ENCODE peak calls at places on chromosome 10, in seven cellular contexts. A is AG08395; W is stromal cell of bone marrow; S is iPS DF 6.9; K is NT2/D1; H is AG04450; Q is activated T-cell treated with anti-CD3 and anti-CD28 coated beads, Interleukin-2, amount 50 U/mL, for 72 hours. T is an unnamed sample.

GRCh38 chr10:106175760-106176377 is 988.6 kb downstream of the SORCS1 start:
- DNase-seq in A (peak), W (peak), S (no peak), K (no peak), H (no peak), Q (no peak), T (no peak)

GRCh38 chr10:120431356-120431755 is 25.7 kb upstream of the PLPP4 start:
- DNase-seq in A (no peak), W (no peak), S (no peak), K (no peak), H (no peak), Q (no peak), T (no peak)

GRCh38 chr10:78203915-78204818 is 170.5 kb downstream of the RPS24 start:
- DNase-seq in A (peak), W (no peak), S (no peak), K (no peak), H (no peak), Q (no peak), T (no peak)

GRCh38 chr10:97805096-97805879 is 33.5 kb upstream of the SFRP5 start:
- DNase-seq in A (no peak), W (no peak), S (no peak), K (no peak), H (no peak), Q (no peak), T (peak)

GRCh38 chr10:5584895-5585516 is 60.2 kb downstream of the CALML3 start:
- DNase-seq in A (peak), W (peak), S (no peak), K (peak), H (no peak), Q (no peak), T (peak)

GRCh38 chr10:45557275-45557905 is 115.2 kb downstream of the ZFAND4 start:
- DNase-seq in A (no peak), W (no peak), S (peak), K (no peak), H (no peak), Q (peak), T (no peak)

GRCh38 chr10:103794996-103795395 is 60.4 kb downstream of the SH3PXD2A start:
- DNase-seq in A (no peak), W (no peak), S (no peak), K (no peak), H (no peak), Q (no peak), T (no peak)

GRCh38 chr10:125844673-125845300 is 21.4 kb downstream of the BCCIP start:
- DNase-seq in A (no peak), W (no peak), S (no peak), K (no peak), H (no peak), Q (no peak), T (no peak)

GRCh38 chr10:19815478-19816419 is 483 bp upstream of the PLXDC2 start:
- DNase-seq in A (no peak), W (peak), S (no peak), K (no peak), H (peak), Q (no peak), T (peak)

GRCh38 chr10:13816195-13816926 is 229.6 kb downstream of the PRPF18 start:
- DNase-seq in A (peak), W (peak), S (no peak), K (no peak), H (peak), Q (no peak), T (peak)

GRCh38 chr10:88540355-88540754 is 42.8 kb downstream of the RNLS start:
- DNase-seq in A (no peak), W (no peak), S (no peak), K (no peak), H (no peak), Q (no peak), T (no peak)

GRCh38 chr10:78857193-78857592 is 211.6 kb upstream of the ZMIZ1 start:
- DNase-seq in A (no peak), W (no peak), S (no peak), K (no peak), H (no peak), Q (no peak), T (no peak)

GRCh38 chr10:14904316-14904732 is 25.7 kb downstream of the SUV39H2 start:
- DNase-seq in A (peak), W (no peak), S (no peak), K (no peak), H (no peak), Q (peak), T (no peak)

GRCh38 chr10:50453940-50454339 is 169.8 kb downstream of the SGMS1 start:
- DNase-seq in A (no peak), W (no peak), S (no peak), K (no peak), H (no peak), Q (no peak), T (no peak)

GRCh38 chr10:44946201-44946600 is 13.4 kb upstream of the RASSF4 start:
- DNase-seq in A (no peak), W (no peak), S (no peak), K (no peak), H (no peak), Q (no peak), T (peak)

GRCh38 chr10:89655722-89656121 is 10.7 kb upstream of the PANK1 start:
- DNase-seq in A (no peak), W (no peak), S (no peak), K (peak), H (no peak), Q (no peak), T (no peak)

GRCh38 chr10:122780391-122780790 is 65.3 kb downstream of the CUZD1 start:
- DNase-seq in A (no peak), W (no peak), S (no peak), K (peak), H (no peak), Q (no peak), T (no peak)

GRCh38 chr10:80462986-80463741 is 9.1 kb downstream of the TSPAN14 start:
- DNase-seq in A (peak), W (no peak), S (no peak), K (no peak), H (no peak), Q (no peak), T (no peak)

GRCh38 chr10:125575843-125576242 is 107.1 kb downstream of the TEX36 start:
- DNase-seq in A (no peak), W (no peak), S (no peak), K (no peak), H (no peak), Q (no peak), T (no peak)

GRCh38 chr10:62610649-62611229 is 193.8 kb upstream of the ADO start:
- DNase-seq in A (peak), W (no peak), S (peak), K (peak), H (no peak), Q (peak), T (no peak)

GRCh38 chr10:46528675-46529615 is 27.5 kb downstream of the GPRIN2 start:
- DNase-seq in A (no peak), W (no peak), S (no peak), K (no peak), H (no peak), Q (no peak), T (no peak)

GRCh38 chr10:87585565-87586514 is 73.8 kb upstream of the PAPSS2 start:
- DNase-seq in A (no peak), W (no peak), S (no peak), K (no peak), H (no peak), Q (no peak), T (peak)

GRCh38 chr10:71078454-71079145 is 133.8 kb upstream of the UNC5B start:
- DNase-seq in A (no peak), W (no peak), S (no peak), K (no peak), H (no peak), Q (no peak), T (peak)

GRCh38 chr10:14822879-14823755 is 14.7 kb downstream of the CDNF start:
- DNase-seq in A (peak), W (no peak), S (no peak), K (no peak), H (peak), Q (peak), T (peak)

GRCh38 chr10:70656489-70656888 is 15.8 kb upstream of the ADAMTS14 start:
- DNase-seq in A (peak), W (peak), S (no peak), K (no peak), H (peak), Q (peak), T (peak)

GRCh38 chr10:60807499-60807898 is 29.2 kb downstream of the CDK1 start:
- DNase-seq in A (no peak), W (no peak), S (no peak), K (no peak), H (no peak), Q (no peak), T (no peak)

GRCh38 chr10:110445871-110446270 is 51.8 kb upstream of the DUSP5 start:
- DNase-seq in A (no peak), W (no peak), S (no peak), K (no peak), H (no peak), Q (no peak), T (no peak)

GRCh38 chr10:69730251-69731156 is 71.2 kb upstream of the COL13A1 start:
- DNase-seq in A (peak), W (no peak), S (no peak), K (no peak), H (peak), Q (no peak), T (no peak)

GRCh38 chr10:62352356-62352963 is 21.7 kb upstream of the ZNF365 start:
- DNase-seq in A (peak), W (peak), S (no peak), K (no peak), H (no peak), Q (peak), T (no peak)

GRCh38 chr10:125007436-125007835 is 65.5 kb downstream of the ZRANB1 start:
- DNase-seq in A (no peak), W (no peak), S (no peak), K (no peak), H (no peak), Q (no peak), T (no peak)

GRCh38 chr10:104450954-104451353 is 97.3 kb downstream of the CFAP58 start:
- DNase-seq in A (no peak), W (peak), S (no peak), K (no peak), H (no peak), Q (no peak), T (no peak)

GRCh38 chr10:129387258-129387525 is 79.8 kb upstream of the MGMT start:
- DNase-seq in A (no peak), W (no peak), S (no peak), K (no peak), H (no peak), Q (no peak), T (no peak)